ENCODE peak calls at places on chromosomes 11 and 22, in seven cellular contexts. One of them, this sample, is unnamed.

GRCh38 chr11:110858556-110858921 is 146.3 kb upstream of the ARHGAP20 start:
- DNase-seq in H1: no peak
- DNase-seq in HepG2: no peak
- DNase-seq in HCT116: no peak
- DNase-seq in K562: no peak
- DNase-seq in GM12878: no peak
- DNase-seq in SK-N-SH: no peak
- DNase-seq in this sample: no peak

GRCh38 chr11:57306156-57306876 is 18.4 kb downstream of the TNKS1BP1 start:
- DNase-seq in HCT116: no peak
- DNase-seq in HepG2: peak
- DNase-seq in K562: no peak
- DNase-seq in SK-N-SH: no peak
- DNase-seq in H1: no peak
- DNase-seq in GM12878: no peak
- DNase-seq in this sample: no peak

GRCh38 chr11:80694385-80694784 is 1253.6 kb upstream of the TENM4 start:
- DNase-seq in HCT116: no peak
- DNase-seq in H1: no peak
- DNase-seq in GM12878: no peak
- DNase-seq in HepG2: no peak
- DNase-seq in K562: no peak
- DNase-seq in SK-N-SH: no peak
- DNase-seq in this sample: no peak

GRCh38 chr11:131656839-131657211 is 286.4 kb downstream of the NTM start:
- DNase-seq in HepG2: no peak
- DNase-seq in GM12878: no peak
- DNase-seq in H1: no peak
- DNase-seq in K562: no peak
- DNase-seq in HCT116: no peak
- DNase-seq in SK-N-SH: no peak
- DNase-seq in this sample: no peak

GRCh38 chr22:23202812-23203451 is 22.6 kb downstream of the BCR start:
- DNase-seq in HCT116: no peak
- DNase-seq in SK-N-SH: no peak
- DNase-seq in K562: no peak
- DNase-seq in GM12878: no peak
- DNase-seq in HepG2: no peak
- DNase-seq in H1: no peak
- DNase-seq in this sample: no peak

GRCh38 chr22:24244144-24244787 is 616 bp downstream of the GGT5 start:
- DNase-seq in SK-N-SH: peak
- DNase-seq in K562: peak
- DNase-seq in H1: no peak
- DNase-seq in HepG2: no peak
- DNase-seq in HCT116: no peak
- DNase-seq in GM12878: no peak
- DNase-seq in this sample: no peak

GRCh38 chr11:123184531-123184930 is 10.5 kb downstream of the CLMP start:
- DNase-seq in H1: no peak
- DNase-seq in SK-N-SH: no peak
- DNase-seq in K562: no peak
- DNase-seq in HepG2: no peak
- DNase-seq in GM12878: no peak
- DNase-seq in HCT116: no peak
- DNase-seq in this sample: no peak

GRCh38 chr11:84420261-84420660 is 1134.1 kb upstream of the CCDC90B start:
- DNase-seq in SK-N-SH: no peak
- DNase-seq in HCT116: no peak
- DNase-seq in HepG2: no peak
- DNase-seq in H1: no peak
- DNase-seq in K562: no peak
- DNase-seq in GM12878: no peak
- DNase-seq in this sample: peak

GRCh38 chr11:67483901-67484665 is 1.3 kb downstream of the AIP start:
- DNase-seq in K562: peak
- DNase-seq in H1: no peak
- DNase-seq in HCT116: no peak
- DNase-seq in SK-N-SH: no peak
- DNase-seq in GM12878: no peak
- DNase-seq in HepG2: no peak
- DNase-seq in this sample: no peak

GRCh38 chr11:126153999-126154398 is 57.5 kb downstream of the RPUSD4 start:
- DNase-seq in SK-N-SH: no peak
- DNase-seq in HCT116: peak
- DNase-seq in K562: no peak
- DNase-seq in GM12878: no peak
- DNase-seq in H1: no peak
- DNase-seq in HepG2: no peak
- DNase-seq in this sample: no peak

GRCh38 chr22:35023692-35024363 is 42.1 kb upstream of the ISX start:
- DNase-seq in HepG2: no peak
- DNase-seq in SK-N-SH: peak
- DNase-seq in K562: peak
- DNase-seq in H1: peak
- DNase-seq in GM12878: no peak
- DNase-seq in HCT116: peak
- DNase-seq in this sample: peak

GRCh38 chr11:112784323-112785073 is 176.7 kb upstream of the NCAM1 start:
- DNase-seq in HepG2: no peak
- DNase-seq in SK-N-SH: peak
- DNase-seq in K562: no peak
- DNase-seq in H1: no peak
- DNase-seq in GM12878: no peak
- DNase-seq in HCT116: no peak
- DNase-seq in this sample: no peak

GRCh38 chr22:48710410-48710809 is 1117.3 kb downstream of the BRD1 start:
- DNase-seq in HepG2: no peak
- DNase-seq in HCT116: no peak
- DNase-seq in H1: no peak
- DNase-seq in K562: no peak
- DNase-seq in GM12878: no peak
- DNase-seq in SK-N-SH: no peak
- DNase-seq in this sample: no peak

GRCh38 chr11:128658499-128658898 is 35.4 kb upstream of the FLI1 start:
- DNase-seq in GM12878: no peak
- DNase-seq in K562: no peak
- DNase-seq in SK-N-SH: no peak
- DNase-seq in HepG2: no peak
- DNase-seq in H1: no peak
- DNase-seq in HCT116: no peak
- DNase-seq in this sample: no peak

GRCh38 chr11:18761741-18762140 is 29.9 kb downstream of the PTPN5 start:
- DNase-seq in GM12878: no peak
- DNase-seq in SK-N-SH: no peak
- DNase-seq in K562: no peak
- DNase-seq in HCT116: no peak
- DNase-seq in H1: no peak
- DNase-seq in HepG2: no peak
- DNase-seq in this sample: no peak

DNA sequence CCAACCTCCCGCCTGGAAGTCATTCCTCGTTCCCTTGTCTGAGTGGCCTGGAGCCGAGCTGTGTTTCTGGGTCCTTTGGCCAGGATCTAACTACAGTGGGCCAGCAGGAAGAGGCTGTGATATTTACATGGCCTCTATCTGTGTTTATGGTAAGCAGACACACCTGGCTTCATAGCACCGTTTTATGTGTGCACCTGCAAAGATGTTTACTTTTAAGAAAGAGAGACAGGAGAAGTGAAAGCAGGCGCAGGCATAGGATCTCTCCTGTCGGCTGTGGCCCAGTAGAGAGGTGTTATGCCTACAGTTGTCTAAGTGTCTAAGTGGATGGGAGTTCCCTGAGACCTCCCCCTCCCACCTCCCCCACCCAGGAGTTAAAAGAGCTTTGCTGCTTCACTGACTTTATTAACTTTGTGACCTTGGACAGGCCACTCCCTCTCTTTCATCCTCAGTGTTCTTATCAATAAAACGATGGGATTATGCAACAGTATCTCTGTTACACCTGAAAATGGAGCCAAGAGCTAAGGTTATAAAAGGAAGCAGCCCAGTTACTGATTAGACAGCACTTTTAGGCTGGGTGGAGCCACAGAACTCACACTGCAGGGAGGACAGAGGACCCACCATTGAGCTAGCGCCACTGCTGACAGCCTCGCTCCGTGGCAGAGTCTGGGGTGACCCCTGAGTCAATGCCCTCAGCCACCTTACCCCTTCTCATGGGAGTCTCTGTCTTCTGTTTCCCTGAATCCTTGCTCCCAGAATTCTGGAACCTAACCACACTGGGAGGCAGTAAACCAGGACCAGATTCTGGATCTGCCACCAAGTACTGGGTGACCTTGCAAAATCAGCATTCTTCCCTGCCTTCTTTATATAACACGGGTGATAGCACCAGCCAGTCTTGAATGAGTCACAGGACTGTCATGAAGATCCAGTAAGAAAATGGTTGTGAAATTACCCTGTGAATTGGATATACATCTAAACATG is 22.0 kb downstream of the ST14 start:
- DNase-seq in HepG2: peak
- DNase-seq in H1: no peak
- DNase-seq in K562: no peak
- DNase-seq in HCT116: no peak
- DNase-seq in SK-N-SH: no peak
- DNase-seq in GM12878: no peak
- DNase-seq in this sample: peak
- TF ChIP-seq JUND in HepG2: no peak
- TF ChIP-seq JUND in H1: no peak
- TF ChIP-seq JUND in K562: no peak
- TF ChIP-seq JUND in HCT116: no peak
- TF ChIP-seq JUND in SK-N-SH: no peak
- TF ChIP-seq JUND in GM12878: no peak
- TF ChIP-seq JUND in this sample: no peak

DNA sequence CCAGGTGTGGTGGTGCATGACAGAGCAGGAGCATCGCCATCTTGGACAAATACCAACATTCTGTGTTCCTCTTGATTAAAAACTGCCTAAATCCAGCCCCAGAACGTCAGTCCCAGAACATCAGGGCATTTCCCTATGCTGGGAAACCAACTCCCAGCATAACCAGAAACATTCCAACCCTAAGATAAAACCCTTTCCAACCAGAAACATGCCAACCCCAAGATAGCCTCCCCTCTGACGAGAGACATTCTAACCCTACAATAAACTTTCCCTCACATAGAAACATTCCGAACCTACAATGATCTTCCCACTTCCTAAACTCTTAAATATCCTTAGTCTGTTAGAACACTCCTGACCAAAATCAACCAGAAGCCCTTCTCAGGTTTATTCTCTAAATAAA is 11.6 kb downstream of the PLAAT4 start:
- DNase-seq in GM12878: no peak
- DNase-seq in H1: no peak
- DNase-seq in HCT116: no peak
- DNase-seq in K562: no peak
- DNase-seq in HepG2: no peak
- DNase-seq in SK-N-SH: no peak
- DNase-seq in this sample: no peak
- TF ChIP-seq JUND in GM12878: no peak
- TF ChIP-seq JUND in H1: no peak
- TF ChIP-seq JUND in HCT116: no peak
- TF ChIP-seq JUND in K562: no peak
- TF ChIP-seq JUND in HepG2: no peak
- TF ChIP-seq JUND in SK-N-SH: no peak
- TF ChIP-seq JUND in this sample: no peak

GRCh38 chr11:130178441-130178971 is 18.9 kb downstream of the ST14 start:
- DNase-seq in HepG2: no peak
- DNase-seq in SK-N-SH: no peak
- DNase-seq in K562: no peak
- DNase-seq in H1: no peak
- DNase-seq in HCT116: no peak
- DNase-seq in GM12878: no peak
- DNase-seq in this sample: no peak

GRCh38 chr11:130171534-130171933 is 12.0 kb downstream of the ST14 start:
- DNase-seq in HepG2: no peak
- DNase-seq in K562: no peak
- DNase-seq in H1: no peak
- DNase-seq in SK-N-SH: no peak
- DNase-seq in GM12878: no peak
- DNase-seq in HCT116: no peak
- DNase-seq in this sample: peak

GRCh38 chr11:130177782-130178181 is 18.2 kb downstream of the ST14 start:
- DNase-seq in H1: no peak
- DNase-seq in HepG2: no peak
- DNase-seq in GM12878: no peak
- DNase-seq in SK-N-SH: no peak
- DNase-seq in HCT116: no peak
- DNase-seq in K562: no peak
- DNase-seq in this sample: no peak

GRCh38 chr11:130175898-130176297 is 16.3 kb downstream of the ST14 start:
- DNase-seq in H1: no peak
- DNase-seq in HCT116: no peak
- DNase-seq in HepG2: no peak
- DNase-seq in SK-N-SH: no peak
- DNase-seq in K562: no peak
- DNase-seq in GM12878: no peak
- DNase-seq in this sample: no peak

DNA sequence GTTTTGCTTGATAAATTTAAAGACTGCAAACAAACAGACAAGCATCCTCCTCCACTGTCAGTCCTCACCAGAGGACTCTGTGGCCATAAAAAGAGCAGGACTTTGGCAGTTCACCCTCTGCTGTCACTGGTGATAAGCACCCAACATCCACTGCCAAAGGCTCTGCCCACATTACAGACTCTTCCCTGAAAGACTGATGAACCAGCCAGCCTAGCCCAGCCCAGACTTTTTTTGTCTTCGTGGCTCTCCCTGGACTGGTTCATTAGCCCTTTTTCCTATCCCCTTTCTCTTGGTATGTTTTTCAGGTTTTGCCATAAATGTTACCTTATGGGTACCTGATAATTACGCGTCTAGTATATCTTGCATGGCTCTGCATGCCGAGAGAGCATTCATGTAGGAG is 15.1 kb downstream of the ST14 start:
- DNase-seq in HepG2: no peak
- DNase-seq in SK-N-SH: no peak
- DNase-seq in K562: no peak
- DNase-seq in GM12878: no peak
- DNase-seq in HCT116: no peak
- DNase-seq in H1: no peak
- DNase-seq in this sample: no peak
- TF ChIP-seq JUND in HepG2: no peak
- TF ChIP-seq JUND in SK-N-SH: no peak
- TF ChIP-seq JUND in K562: no peak
- TF ChIP-seq JUND in GM12878: no peak
- TF ChIP-seq JUND in HCT116: no peak
- TF ChIP-seq JUND in H1: no peak
- TF ChIP-seq JUND in this sample: no peak

DNA sequence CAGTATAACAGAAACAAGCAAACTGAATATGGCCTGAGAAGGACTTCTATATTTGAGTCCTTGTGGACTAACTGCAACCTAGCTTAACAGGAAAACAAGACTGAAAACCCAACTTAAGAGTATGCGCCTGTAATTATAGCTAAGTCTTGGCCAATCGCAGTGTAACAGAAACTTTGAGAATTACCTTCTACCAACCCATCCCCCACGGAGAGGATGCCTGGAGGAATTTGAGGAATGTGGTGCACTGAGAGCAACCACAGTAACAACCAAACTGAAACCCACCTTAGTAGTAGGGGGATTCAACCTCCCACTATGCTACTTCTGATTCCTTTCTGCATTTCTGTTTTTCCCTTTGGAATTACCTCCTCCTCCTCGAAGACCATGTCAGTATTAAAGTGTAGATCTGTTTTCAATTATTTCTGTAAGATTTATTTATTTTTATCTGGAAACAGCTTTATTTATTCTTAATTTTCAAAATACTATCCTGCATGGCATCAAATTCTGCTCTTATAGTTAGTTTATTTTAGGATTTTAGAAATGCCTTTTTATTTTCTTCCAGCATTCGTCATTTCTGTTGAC is 393.6 kb downstream of the KCNA4 start:
- DNase-seq in HCT116: no peak
- DNase-seq in K562: no peak
- DNase-seq in GM12878: no peak
- DNase-seq in SK-N-SH: no peak
- DNase-seq in HepG2: no peak
- DNase-seq in H1: peak
- DNase-seq in this sample: no peak
- TF ChIP-seq JUND in HCT116: no peak
- TF ChIP-seq JUND in K562: no peak
- TF ChIP-seq JUND in GM12878: no peak
- TF ChIP-seq JUND in SK-N-SH: no peak
- TF ChIP-seq JUND in HepG2: no peak
- TF ChIP-seq JUND in H1: no peak
- TF ChIP-seq JUND in this sample: no peak